ENCODE peak calls at places on chromosomes 2 and 18, in seven cellular contexts. W is AG04450, O is cardiac fibroblast, A is EL, B is AG08396, P is lower lobe of right lung, Z is kidney. L is an unnamed sample.

GRCh38 chr2:235191933-235192332 is 240.1 kb downstream of the SH3BP4 start:
- DNase-seq in P (no peak), Z (no peak), O (peak; percentile 12), B (no peak), W (no peak), A (no peak), L (no peak)

GRCh38 chr18:68969027-68969426 is 171.1 kb downstream of the CCDC102B start:
- DNase-seq in B (no peak), O (no peak), P (no peak), A (no peak), W (no peak), Z (no peak), L (no peak)

GRCh38 chr2:228700638-228701037 is 519.2 kb upstream of the SPHKAP start:
- DNase-seq in B (peak; percentile 14), W (no peak), Z (no peak), A (peak; percentile 77), P (no peak), O (peak; percentile 64), L (peak; percentile 72)

GRCh38 chr2:168685619-168686453 is 116.6 kb upstream of the NOSTRIN start:
- DNase-seq in B (no peak), O (peak; percentile 83), P (no peak), W (no peak), Z (no peak), A (no peak), L (no peak)

GRCh38 chr2:65724752-65725151 is 292.4 kb upstream of the SPRED2 start:
- DNase-seq in B (no peak), Z (no peak), W (no peak), P (no peak), O (no peak), A (no peak), L (no peak)

GRCh38 chr2:33086400-33087015 is 139.8 kb downstream of the LTBP1 start:
- DNase-seq in P (no peak), W (no peak), Z (no peak), A (peak; percentile 13), O (peak; percentile 90), B (no peak), L (no peak)

GRCh38 chr2:42252464-42252863 is 83.3 kb downstream of the EML4 start:
- DNase-seq in P (no peak), O (no peak), B (no peak), Z (no peak), W (no peak), A (no peak), L (no peak)

GRCh38 chr2:144730711-144731110 is 210.8 kb upstream of the ZEB2 start:
- DNase-seq in O (no peak), B (no peak), P (no peak), W (no peak), A (peak; percentile 15), Z (no peak), L (no peak)

GRCh38 chr2:66874411-66874810 is 439.5 kb downstream of the MEIS1 start:
- DNase-seq in O (no peak), P (no peak), A (peak; percentile 58), W (no peak), B (no peak), Z (no peak), L (peak; percentile 23)